ENCODE peak calls at places on chromosomes 3 and 15, in four cellular contexts. One of them, this sample, is unnamed.

GRCh38 chr3:177751770-177752169 is 554.5 kb upstream of the TBL1XR1 start:
- DNase-seq in MM.1S: no peak
- DNase-seq in IMR-90: no peak
- DNase-seq in endothelial cell of umbilical vein: no peak
- DNase-seq in this sample: no peak

GRCh38 chr3:173739716-173740115 is 342.2 kb downstream of the NLGN1 start:
- DNase-seq in endothelial cell of umbilical vein: peak; percentile 83
- DNase-seq in IMR-90: peak; percentile 31
- DNase-seq in MM.1S: no peak
- DNase-seq in this sample: no peak

GRCh38 chr15:101048191-101049011 is 129.2 kb downstream of the LRRK1 start:
- DNase-seq in IMR-90: no peak
- DNase-seq in endothelial cell of umbilical vein: no peak
- DNase-seq in MM.1S: no peak
- DNase-seq in this sample: peak; percentile 58

GRCh38 chr15:63895194-63895593 is 61.4 kb upstream of the HERC1 start:
- DNase-seq in MM.1S: no peak
- DNase-seq in IMR-90: no peak
- DNase-seq in endothelial cell of umbilical vein: no peak
- DNase-seq in this sample: no peak

GRCh38 chr3:196971094-196971698 is 2.6 kb upstream of the PIGZ start:
- DNase-seq in IMR-90: no peak
- DNase-seq in endothelial cell of umbilical vein: no peak
- DNase-seq in MM.1S: no peak
- DNase-seq in this sample: peak; percentile 43

GRCh38 chr3:132654190-132654589 is 5.4 kb downstream of the ACAD11 start:
- DNase-seq in endothelial cell of umbilical vein: no peak
- DNase-seq in IMR-90: no peak
- DNase-seq in MM.1S: no peak
- DNase-seq in this sample: no peak

GRCh38 chr3:179146911-179147570 is 1.1 kb upstream of the PIK3CA start:
- DNase-seq in MM.1S: peak; percentile 75
- DNase-seq in IMR-90: peak; percentile 68
- DNase-seq in endothelial cell of umbilical vein: peak; percentile 91
- DNase-seq in this sample: peak; percentile 78

GRCh38 chr3:8887435-8888295 is 75.6 kb downstream of the RAD18 start:
- DNase-seq in endothelial cell of umbilical vein: no peak
- DNase-seq in MM.1S: no peak
- DNase-seq in IMR-90: no peak
- DNase-seq in this sample: no peak

GRCh38 chr3:190566043-190566933 is 52.4 kb downstream of the IL1RAP start:
- DNase-seq in endothelial cell of umbilical vein: peak; percentile 99
- DNase-seq in IMR-90: peak; percentile 100
- DNase-seq in MM.1S: no peak
- DNase-seq in this sample: peak; percentile 86

GRCh38 chr3:11570789-11571495 is 72.8 kb downstream of the VGLL4 start:
- DNase-seq in IMR-90: no peak
- DNase-seq in endothelial cell of umbilical vein: peak; percentile 59
- DNase-seq in MM.1S: no peak
- DNase-seq in this sample: peak; percentile 93
- H3K4me2 ChIP-seq in IMR-90: no peak overlapping the region
- H3K4me2 ChIP-seq in endothelial cell of umbilical vein: peak overlapping the region; percentile 48
- H3K4me2 ChIP-seq in MM.1S: no peak overlapping the region
- H3K4me2 ChIP-seq in this sample: peak overlapping the region; percentile 39

GRCh38 chr3:125055165-125055912 is 458 bp downstream of the HEG1 start:
- DNase-seq in MM.1S: no peak
- DNase-seq in IMR-90: peak; percentile 20
- DNase-seq in endothelial cell of umbilical vein: no peak
- DNase-seq in this sample: peak; percentile 92
- H3K4me2 ChIP-seq in MM.1S: peak overlapping the region; percentile 88
- H3K4me2 ChIP-seq in IMR-90: peak overlapping the region; percentile 95
- H3K4me2 ChIP-seq in endothelial cell of umbilical vein: peak overlapping the region; percentile 97
- H3K4me2 ChIP-seq in this sample: peak overlapping the region; percentile 79

DNA sequence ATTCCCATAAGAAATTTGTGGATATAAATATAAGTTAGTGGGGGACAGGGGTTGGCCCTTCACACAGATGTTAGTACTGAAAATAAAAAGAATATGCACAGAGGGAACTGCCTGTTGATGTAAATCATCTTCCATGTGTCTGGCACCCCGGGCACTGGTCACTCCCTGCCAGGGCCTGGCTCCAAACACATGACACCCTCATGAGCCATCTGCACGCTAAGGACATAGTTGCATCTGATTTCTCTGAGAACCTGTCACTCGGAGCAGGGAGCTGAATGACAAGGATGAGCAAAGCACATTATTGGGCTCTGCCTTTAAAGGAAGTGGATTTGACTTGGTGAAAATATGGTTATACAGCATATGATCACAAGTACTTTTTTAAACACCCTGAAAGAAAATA is 66.2 kb upstream of the TSC22D2 start:
- DNase-seq in IMR-90: no peak
- DNase-seq in MM.1S: no peak
- DNase-seq in endothelial cell of umbilical vein: no peak
- DNase-seq in this sample: no peak
- H3K4me2 ChIP-seq in IMR-90: no peak overlapping the region
- H3K4me2 ChIP-seq in MM.1S: no peak overlapping the region
- H3K4me2 ChIP-seq in endothelial cell of umbilical vein: no peak overlapping the region
- H3K4me2 ChIP-seq in this sample: no peak overlapping the region

GRCh38 chr3:10299175-10299574 is 6.4 kb upstream of the GHRL start:
- DNase-seq in MM.1S: no peak
- DNase-seq in endothelial cell of umbilical vein: no peak
- DNase-seq in IMR-90: peak; percentile 17
- DNase-seq in this sample: no peak

GRCh38 chr3:10300087-10300486 is 7.3 kb upstream of the GHRL start:
- DNase-seq in MM.1S: no peak
- DNase-seq in IMR-90: no peak
- DNase-seq in endothelial cell of umbilical vein: no peak
- DNase-seq in this sample: no peak

GRCh38 chr3:10303105-10303504 is 10.4 kb upstream of the GHRL start:
- DNase-seq in endothelial cell of umbilical vein: no peak
- DNase-seq in MM.1S: no peak
- DNase-seq in IMR-90: no peak
- DNase-seq in this sample: no peak

GRCh38 chr3:10303785-10304184 is 11.0 kb upstream of the GHRL start:
- DNase-seq in IMR-90: no peak
- DNase-seq in endothelial cell of umbilical vein: no peak
- DNase-seq in MM.1S: no peak
- DNase-seq in this sample: no peak

GRCh38 chr3:10299679-10300078 is 6.9 kb upstream of the GHRL start:
- DNase-seq in MM.1S: peak; percentile 79
- DNase-seq in IMR-90: no peak
- DNase-seq in endothelial cell of umbilical vein: no peak
- DNase-seq in this sample: no peak
- H3K4me2 ChIP-seq in MM.1S: peak overlapping the region; percentile 15
- H3K4me2 ChIP-seq in IMR-90: no peak overlapping the region
- H3K4me2 ChIP-seq in endothelial cell of umbilical vein: no peak overlapping the region
- H3K4me2 ChIP-seq in this sample: no peak overlapping the region

GRCh38 chr3:29286841-29287240 is 6.0 kb downstream of the RBMS3 start:
- DNase-seq in IMR-90: peak; percentile 82
- DNase-seq in MM.1S: no peak
- DNase-seq in endothelial cell of umbilical vein: peak; percentile 7
- DNase-seq in this sample: no peak
- H3K4me2 ChIP-seq in IMR-90: peak overlapping the region; percentile 97
- H3K4me2 ChIP-seq in MM.1S: no peak overlapping the region
- H3K4me2 ChIP-seq in endothelial cell of umbilical vein: peak overlapping the region; percentile 96
- H3K4me2 ChIP-seq in this sample: peak overlapping the region; percentile 89

GRCh38 chr15:82891025-82891390 is 61.5 kb downstream of the HOMER2 start:
- DNase-seq in IMR-90: no peak
- DNase-seq in endothelial cell of umbilical vein: no peak
- DNase-seq in MM.1S: no peak
- DNase-seq in this sample: no peak
- H3K4me2 ChIP-seq in IMR-90: no peak overlapping the region
- H3K4me2 ChIP-seq in endothelial cell of umbilical vein: no peak overlapping the region
- H3K4me2 ChIP-seq in MM.1S: no peak overlapping the region
- H3K4me2 ChIP-seq in this sample: no peak overlapping the region

GRCh38 chr15:98077186-98077585 is 116.7 kb downstream of the ARRDC4 start:
- DNase-seq in IMR-90: no peak
- DNase-seq in endothelial cell of umbilical vein: no peak
- DNase-seq in MM.1S: no peak
- DNase-seq in this sample: no peak

GRCh38 chr15:98071786-98072185 is 111.3 kb downstream of the ARRDC4 start:
- DNase-seq in endothelial cell of umbilical vein: no peak
- DNase-seq in MM.1S: no peak
- DNase-seq in IMR-90: no peak
- DNase-seq in this sample: no peak

GRCh38 chr15:98075441-98075840 is 114.9 kb downstream of the ARRDC4 start:
- DNase-seq in endothelial cell of umbilical vein: no peak
- DNase-seq in IMR-90: no peak
- DNase-seq in MM.1S: no peak
- DNase-seq in this sample: no peak

GRCh38 chr15:98076021-98076816 is 115.7 kb downstream of the ARRDC4 start:
- DNase-seq in MM.1S: no peak
- DNase-seq in endothelial cell of umbilical vein: no peak
- DNase-seq in IMR-90: no peak
- DNase-seq in this sample: no peak
- H3K4me2 ChIP-seq in MM.1S: no peak overlapping the region
- H3K4me2 ChIP-seq in endothelial cell of umbilical vein: no peak overlapping the region
- H3K4me2 ChIP-seq in IMR-90: no peak overlapping the region
- H3K4me2 ChIP-seq in this sample: no peak overlapping the region

GRCh38 chr3:66753670-66754069 is 244.4 kb upstream of the KBTBD8 start:
- DNase-seq in MM.1S: no peak
- DNase-seq in endothelial cell of umbilical vein: no peak
- DNase-seq in IMR-90: no peak
- DNase-seq in this sample: no peak

GRCh38 chr3:66756468-66757036 is 241.6 kb upstream of the KBTBD8 start:
- DNase-seq in MM.1S: no peak
- DNase-seq in endothelial cell of umbilical vein: no peak
- DNase-seq in IMR-90: peak; percentile 40
- DNase-seq in this sample: no peak

GRCh38 chr3:66751842-66752241 is 246.3 kb upstream of the KBTBD8 start:
- DNase-seq in IMR-90: no peak
- DNase-seq in MM.1S: no peak
- DNase-seq in endothelial cell of umbilical vein: no peak
- DNase-seq in this sample: no peak

GRCh38 chr3:66754613-66755012 is 243.5 kb upstream of the KBTBD8 start:
- DNase-seq in MM.1S: no peak
- DNase-seq in endothelial cell of umbilical vein: no peak
- DNase-seq in IMR-90: no peak
- DNase-seq in this sample: no peak

GRCh38 chr3:66755924-66756323 is 242.2 kb upstream of the KBTBD8 start:
- DNase-seq in MM.1S: no peak
- DNase-seq in IMR-90: no peak
- DNase-seq in endothelial cell of umbilical vein: no peak
- DNase-seq in this sample: no peak
- H3K4me2 ChIP-seq in MM.1S: no peak overlapping the region
- H3K4me2 ChIP-seq in IMR-90: no peak overlapping the region
- H3K4me2 ChIP-seq in endothelial cell of umbilical vein: no peak overlapping the region
- H3K4me2 ChIP-seq in this sample: no peak overlapping the region

GRCh38 chr3:169634618-169635236 is 28.8 kb downstream of the MECOM start:
- DNase-seq in MM.1S: peak; percentile 28
- DNase-seq in IMR-90: no peak
- DNase-seq in endothelial cell of umbilical vein: no peak
- DNase-seq in this sample: no peak
- H3K4me2 ChIP-seq in MM.1S: no peak overlapping the region
- H3K4me2 ChIP-seq in IMR-90: no peak overlapping the region
- H3K4me2 ChIP-seq in endothelial cell of umbilical vein: no peak overlapping the region
- H3K4me2 ChIP-seq in this sample: no peak overlapping the region